ENCODE peak calls at places on chromosomes 6 and 20, in four cellular contexts. Y, S, A and B are unnamed samples.

GRCh38 chr20:46293084-46293483 is 15.2 kb downstream of the CDH22 start:
- DNase-seq in Y (peak; percentile 37), S (peak; percentile 43), A (no peak), B (peak; percentile 44)

GRCh38 chr6:65937982-65938381 is 231.0 kb upstream of the EYS start:
- DNase-seq in Y (no peak), S (no peak), A (no peak), B (no peak)

GRCh38 chr6:165181951-165182414 is 127.4 kb downstream of the C6orf118 start:
- DNase-seq in Y (peak; percentile 21), S (no peak), A (peak; percentile 15), B (no peak)

GRCh38 chr20:63686492-63687321 is 9.7 kb upstream of the TNFRSF6B start:
- DNase-seq in Y (no peak), S (no peak), A (no peak), B (peak; percentile 31)

GRCh38 chr20:14600527-14600926 is 263.1 kb upstream of the FLRT3 start:
- DNase-seq in Y (no peak), S (no peak), A (no peak), B (no peak)

GRCh38 chr6:16401868-16402267 is 163.5 kb downstream of the GMPR start:
- DNase-seq in Y (no peak), S (no peak), A (no peak), B (peak; percentile 17)

GRCh38 chr6:55694148-55694547 is 115.2 kb upstream of the HMGCLL1 start:
- DNase-seq in Y (peak; percentile 56), S (peak; percentile 54), A (no peak), B (peak; percentile 91)

GRCh38 chr6:105993769-105994521 is 92.2 kb upstream of the PRDM1 start:
- DNase-seq in Y (no peak), S (no peak), A (no peak), B (peak; percentile 85)

GRCh38 chr6:153980176-153980575 is 58.9 kb upstream of the OPRM1 start:
- DNase-seq in Y (no peak), S (no peak), A (no peak), B (no peak)

GRCh38 chr6:5665173-5665572 is 341.6 kb downstream of the NRN1 start:
- DNase-seq in Y (no peak), S (no peak), A (no peak), B (no peak)

GRCh38 chr20:1964061-1964460 is 29.8 kb downstream of the PDYN start:
- DNase-seq in Y (no peak), S (no peak), A (no peak), B (no peak)

GRCh38 chr6:81331526-81331925 is 421.0 kb downstream of the TENT5A start:
- DNase-seq in Y (no peak), S (no peak), A (no peak), B (no peak)

GRCh38 chr6:25962368-25963127 is at the start of gene TRIM38:
- DNase-seq in Y (peak; percentile 85), S (no peak), A (peak; percentile 36), B (peak; percentile 95)

GRCh38 chr6:25958700-25959162 is 3.9 kb upstream of the TRIM38 start:
- DNase-seq in Y (peak; percentile 59), S (no peak), A (peak; percentile 28), B (no peak)

GRCh38 chr6:25961619-25962367 is 809 bp upstream of the TRIM38 start:
- DNase-seq in Y (no peak), S (no peak), A (no peak), B (no peak)

GRCh38 chr6:25960689-25961088 is 1.9 kb upstream of the TRIM38 start:
- DNase-seq in Y (no peak), S (no peak), A (no peak), B (no peak)

DNA sequence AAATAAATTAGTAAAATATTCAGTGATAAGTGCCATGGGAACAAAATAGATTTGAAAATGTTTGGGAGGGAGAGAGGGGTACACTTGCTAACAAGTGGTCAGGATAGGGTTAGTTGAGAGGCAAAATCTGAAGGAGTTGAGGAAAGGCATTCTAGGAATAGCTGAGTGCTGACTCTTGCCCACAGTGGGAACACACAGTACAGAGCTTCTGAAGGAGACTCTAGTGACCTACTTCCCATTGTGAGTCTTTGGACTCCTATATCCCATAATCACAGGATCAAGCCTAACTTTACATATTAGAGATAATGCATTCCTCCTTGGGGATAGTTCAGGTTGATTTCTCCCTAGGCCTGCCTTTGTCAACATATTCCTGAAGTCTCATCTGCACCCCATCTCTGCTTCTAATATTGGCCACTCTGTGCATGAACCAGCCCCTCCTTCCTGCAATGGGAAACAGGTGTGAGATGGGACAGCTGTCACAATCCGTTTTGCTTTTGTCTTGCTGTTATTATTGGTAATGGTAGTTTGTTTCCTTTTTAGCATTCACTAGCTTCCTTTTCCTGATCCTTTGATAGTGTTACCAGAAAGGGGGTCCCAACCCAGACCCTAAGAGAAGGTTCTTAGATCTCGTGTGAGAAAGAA is 2.6 kb upstream of the TRIM38 start:
- DNase-seq in Y (no peak), S (no peak), A (no peak), B (peak; percentile 72)
- H3K4me3 ChIP-seq in Y (no peak overlapping the region), S (no peak overlapping the region), A (no peak overlapping the region), B (no peak overlapping the region)

GRCh38 chr6:124956018-124956417 is 6.2 kb upstream of the RNF217 start:
- DNase-seq in Y (peak; percentile 51), S (no peak), A (no peak), B (no peak)

GRCh38 chr6:124960757-124961467 is 1.3 kb upstream of the RNF217 start:
- DNase-seq in Y (no peak), S (no peak), A (no peak), B (peak; percentile 50)

GRCh38 chr6:124958759-124959354 is 3.4 kb upstream of the RNF217 start:
- DNase-seq in Y (peak; percentile 78), S (no peak), A (no peak), B (no peak)

GRCh38 chr6:124955108-124955851 is 7.0 kb upstream of the RNF217 start:
- DNase-seq in Y (no peak), S (no peak), A (no peak), B (no peak)

DNA sequence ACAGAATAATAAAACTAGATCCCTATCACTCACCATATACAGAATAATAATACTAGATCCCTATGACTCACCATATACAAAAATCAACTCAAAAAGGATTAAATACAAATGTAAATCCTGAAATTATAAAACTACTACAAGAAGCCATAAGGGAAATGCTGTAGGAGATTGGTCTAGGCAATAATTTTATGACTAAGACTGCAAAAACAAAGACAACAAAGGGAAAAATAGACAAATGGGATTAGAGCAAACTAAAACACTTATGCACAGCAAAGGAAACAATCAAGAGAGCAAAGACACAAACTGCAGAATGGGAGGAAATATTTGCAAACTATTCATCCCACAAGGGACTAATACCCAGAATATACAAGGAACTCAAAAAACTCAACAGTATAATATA is 4.1 kb upstream of the RNF217 start:
- DNase-seq in Y (no peak), S (no peak), A (no peak), B (no peak)
- H3K9ac ChIP-seq in Y (no peak overlapping the region), S (no peak overlapping the region), A (no peak overlapping the region), B (no peak overlapping the region)

DNA sequence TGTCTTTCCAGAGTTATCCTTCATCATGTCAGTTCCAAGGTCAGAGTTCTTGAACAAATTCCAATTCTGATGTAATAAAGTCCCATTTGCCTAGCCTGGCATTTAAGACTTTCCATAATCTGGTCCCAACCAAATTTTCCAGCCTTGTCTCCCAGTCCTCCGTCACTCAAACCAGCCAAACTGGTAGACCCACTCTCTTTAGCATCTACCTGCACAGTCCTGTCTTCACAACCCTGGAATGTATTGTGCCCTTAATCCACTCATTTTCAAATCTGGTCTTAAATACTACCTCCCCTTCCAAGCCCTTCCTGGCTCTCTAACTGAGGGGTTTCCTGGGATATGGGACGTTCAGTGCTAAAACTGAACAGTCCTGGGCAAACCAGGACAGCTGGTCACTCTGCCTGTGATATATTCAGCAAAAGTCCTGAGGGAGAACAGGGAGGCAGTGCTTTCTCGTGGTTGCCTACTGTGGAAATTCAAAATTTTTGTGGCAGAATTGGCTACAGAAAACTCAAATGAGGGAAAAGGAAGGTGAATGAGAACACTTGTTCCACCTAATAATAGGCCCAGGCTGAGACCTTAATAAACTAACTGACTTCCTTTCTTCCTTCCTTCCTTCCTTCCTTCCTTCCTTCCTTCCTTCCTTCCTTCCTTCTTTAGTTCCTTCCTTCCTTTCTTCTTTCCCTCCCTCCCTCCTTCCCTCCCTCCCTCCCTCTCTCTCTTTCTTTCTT is 10.8 kb upstream of the AKAP7 start:
- DNase-seq in Y (no peak), S (no peak), A (no peak), B (no peak)
- H3K4me3 ChIP-seq in Y (no peak overlapping the region), S (no peak overlapping the region), A (peak overlapping the region; percentile 15), B (no peak overlapping the region)

DNA sequence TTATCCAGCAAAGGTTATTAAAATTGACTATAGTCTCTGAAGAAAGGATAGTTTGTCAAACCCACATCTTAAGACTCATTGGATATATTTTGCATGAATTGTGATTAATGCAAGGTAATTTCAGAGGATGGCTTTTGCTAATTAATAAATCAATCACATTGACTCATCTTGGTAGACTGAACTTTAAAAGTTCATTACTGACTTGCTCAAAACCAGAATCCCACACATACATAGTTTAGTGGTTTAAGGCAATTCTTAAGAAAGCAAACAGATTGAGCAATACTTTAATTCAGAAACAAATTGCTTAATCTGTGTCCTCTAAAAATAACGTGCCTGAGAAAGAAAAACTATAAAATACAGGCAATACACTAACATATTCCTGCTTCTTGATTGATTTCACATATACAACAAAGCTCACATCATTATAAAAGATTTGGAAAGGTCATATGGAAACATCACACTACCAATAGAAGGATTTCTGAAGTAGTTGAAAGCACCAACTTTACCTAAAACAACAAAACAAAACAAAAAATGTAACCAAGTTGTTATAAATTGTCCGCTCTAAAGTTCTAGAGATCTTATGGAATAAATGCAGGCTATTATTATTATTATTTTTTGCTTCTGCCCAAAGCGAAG is 63.1 kb upstream of the ZNF217 start:
- DNase-seq in Y (peak; percentile 39), S (no peak), A (no peak), B (peak; percentile 90)
- H3K9ac ChIP-seq in Y (no peak overlapping the region), S (no peak overlapping the region), A (no peak overlapping the region), B (peak overlapping the region; percentile 74)

GRCh38 chr6:130944486-130944885 is 117.3 kb downstream of the SMLR1 start:
- DNase-seq in Y (no peak), S (no peak), A (no peak), B (no peak)
- H3K4me3 ChIP-seq in Y (no peak overlapping the region), S (no peak overlapping the region), A (no peak overlapping the region), B (no peak overlapping the region)

GRCh38 chr6:130369821-130370220 is 4.0 kb downstream of the TMEM200A start:
- DNase-seq in Y (no peak), S (no peak), A (no peak), B (no peak)

GRCh38 chr6:130364224-130364780 is 1.5 kb upstream of the TMEM200A start:
- DNase-seq in Y (no peak), S (no peak), A (no peak), B (no peak)

GRCh38 chr6:130366011-130366963 is at the start of gene TMEM200A:
- DNase-seq in Y (peak; percentile 58), S (no peak), A (no peak), B (peak; percentile 85)

GRCh38 chr6:130365166-130366010 is 429 bp upstream of the TMEM200A start:
- DNase-seq in Y (peak; percentile 56), S (peak; percentile 68), A (no peak), B (peak; percentile 92)

GRCh38 chr6:130367767-130368166 is 1.9 kb downstream of the TMEM200A start:
- DNase-seq in Y (peak; percentile 17), S (no peak), A (no peak), B (no peak)
- H3K9ac ChIP-seq in Y (no peak overlapping the region), S (no peak overlapping the region), A (peak overlapping the region; percentile 87), B (peak overlapping the region; percentile 95)

GRCh38 chr6:38714239-38715015 is 684 bp upstream of the DNAH8 start:
- DNase-seq in Y (no peak), S (no peak), A (no peak), B (peak; percentile 7)

GRCh38 chr6:38713812-38714211 is 1.3 kb upstream of the DNAH8 start:
- DNase-seq in Y (peak; percentile 9), S (no peak), A (no peak), B (no peak)

GRCh38 chr6:38719358-38719757 is 4.2 kb downstream of the DNAH8 start:
- DNase-seq in Y (no peak), S (no peak), A (no peak), B (no peak)

GRCh38 chr6:38716825-38717224 is 1.7 kb downstream of the DNAH8 start:
- DNase-seq in Y (no peak), S (no peak), A (no peak), B (no peak)

GRCh38 chr6:38715016-38715809 is at the start of gene DNAH8:
- DNase-seq in Y (no peak), S (no peak), A (no peak), B (peak; percentile 47)
- H3K4me3 ChIP-seq in Y (peak within 1 kb of the TSS; percentile 37), S (no peak within 1 kb of the TSS), A (peak within 1 kb of the TSS; percentile 47), B (peak within 1 kb of the TSS; percentile 70)